ENCODE peak calls at places on chromosomes 2 and 18, in eight cellular contexts. M is psoas muscle, N is ovary, W is heart right ventricle, L is HL-60, A is tibial artery, O is fibroblast of lung, Z is BE2C. T is an unnamed sample. For H3K27me3, the result is how much of the 10 kb centered on the place peaks cover.

GRCh38 chr2:16908671-16909070 is 243.0 kb upstream of the CYRIA start:
- DNase-seq in A (no peak), M (no peak), N (no peak), L (no peak), O (peak), Z (no peak), W (no peak), T (no peak)

GRCh38 chr2:215548714-215549113 is 112.8 kb upstream of the FN1 start:
- DNase-seq in O (peak), L (no peak), Z (no peak), A (no peak), M (no peak), W (no peak), N (no peak), T (no peak)

GRCh38 chr18:79488311-79489047 is 92.7 kb downstream of the NFATC1 start:
- DNase-seq in W (no peak), M (peak), O (no peak), Z (no peak), N (peak), A (peak), L (no peak), T (no peak)

GRCh38 chr2:148751907-148752306 is 107.4 kb downstream of the EPC2 start:
- DNase-seq in Z (no peak), O (no peak), L (no peak), W (no peak), M (no peak), A (no peak), N (no peak), T (no peak)

GRCh38 chr2:240579071-240579762 is 7.3 kb upstream of the CAPN10 start:
- DNase-seq in M (no peak), L (no peak), A (no peak), N (no peak), O (no peak), W (no peak), Z (no peak), T (no peak)

GRCh38 chr2:189178726-189179606 is 595 bp downstream of the COL5A2 start:
- DNase-seq in N (no peak), Z (no peak), W (peak), M (peak), O (peak), L (no peak), A (no peak), T (no peak)

GRCh38 chr2:157307021-157307420 is 18.6 kb downstream of the ERMN start:
- DNase-seq in L (no peak), M (no peak), Z (no peak), W (no peak), A (no peak), O (no peak), N (no peak), T (no peak)

GRCh38 chr2:47003641-47004427 is 88.2 kb upstream of the MCFD2 start:
- DNase-seq in L (no peak), W (no peak), O (no peak), N (no peak), M (no peak), Z (no peak), A (peak), T (peak)

GRCh38 chr2:218262631-218263586 is 2.1 kb downstream of the GPBAR1 start:
- DNase-seq in A (peak), M (peak), O (no peak), Z (peak), L (no peak), W (no peak), N (peak), T (no peak)

GRCh38 chr18:21071071-21071470 is 40.5 kb downstream of the ROCK1 start:
- DNase-seq in W (no peak), O (no peak), N (no peak), A (no peak), M (no peak), Z (no peak), L (no peak), T (no peak)

GRCh38 chr18:52236134-52236533 is 103.9 kb upstream of the DCC start:
- DNase-seq in N (no peak), W (no peak), O (no peak), L (no peak), M (no peak), A (no peak), Z (no peak), T (no peak)

GRCh38 chr2:204842731-204843490 is 297.6 kb downstream of the PARD3B start:
- DNase-seq in N (peak), L (no peak), W (peak), M (peak), A (no peak), O (peak), Z (no peak), T (no peak)

GRCh38 chr2:12318427-12319057 is 398.2 kb upstream of the TRIB2 start:
- DNase-seq in O (no peak), N (no peak), W (no peak), A (no peak), M (no peak), L (no peak), Z (no peak), T (no peak)

GRCh38 chr2:69013123-69013836 is at the start of gene ANTXR1:
- DNase-seq in L (no peak), A (peak), Z (peak), M (peak), O (peak), N (peak), W (peak), T (peak)

GRCh38 chr2:97745474-97746172 is 32.2 kb downstream of the ZAP70 start:
- DNase-seq in N (no peak), W (no peak), Z (no peak), O (no peak), A (no peak), L (no peak), M (no peak), T (no peak)

GRCh38 chr2:16112972-16113560 is 172.7 kb downstream of the MYCN start:
- DNase-seq in W (no peak), M (no peak), O (no peak), N (no peak), Z (peak), L (no peak), A (no peak), T (no peak)

GRCh38 chr2:237900891-237901831 is 41.7 kb downstream of the RAMP1 start:
- DNase-seq in N (peak), M (no peak), A (peak), W (no peak), Z (peak), O (no peak), L (no peak), T (no peak)

GRCh38 chr2:108194409-108195132 is 45.2 kb upstream of the SULT1C3 start:
- DNase-seq in W (no peak), A (no peak), Z (no peak), N (no peak), O (peak), L (no peak), M (no peak), T (no peak)

GRCh38 chr18:41532344-41533086 is 422.5 kb upstream of the PIK3C3 start:
- DNase-seq in A (no peak), Z (no peak), O (peak), M (no peak), L (no peak), N (no peak), W (no peak), T (peak)

GRCh38 chr2:1491751-1492150 is 78.5 kb downstream of the TPO start:
- DNase-seq in N (no peak), A (peak), M (no peak), Z (no peak), O (no peak), L (no peak), W (no peak), T (no peak)

GRCh38 chr2:101012706-101013181 is 10.7 kb downstream of the RPL31 start:
- DNase-seq in Z (peak), O (peak), N (no peak), W (peak), A (no peak), L (no peak), M (no peak), T (no peak)

GRCh38 chr2:172094319-172095145 is 8.2 kb downstream of the DLX2 start:
- DNase-seq in Z (no peak), W (no peak), A (no peak), M (no peak), O (no peak), N (peak), L (no peak), T (no peak)

GRCh38 chr2:20072436-20073158 is 21.2 kb upstream of the LAPTM4A start:
- DNase-seq in L (no peak), A (no peak), Z (no peak), W (no peak), N (no peak), O (peak), M (no peak), T (no peak)

GRCh38 chr18:79866889-79867574 is 69.3 kb downstream of the KCNG2 start:
- DNase-seq in W (no peak), N (no peak), O (no peak), Z (no peak), M (no peak), L (no peak), A (no peak), T (no peak)

GRCh38 chr2:235543126-235543750 is 49.4 kb downstream of the AGAP1 start:
- DNase-seq in Z (no peak), L (no peak), O (no peak), A (no peak), W (no peak), M (no peak), N (peak), T (no peak)

GRCh38 chr18:79853303-79853992 is 55.7 kb downstream of the KCNG2 start:
- DNase-seq in W (no peak), L (no peak), N (no peak), A (peak), O (no peak), Z (no peak), M (no peak), T (peak)

GRCh38 chr18:57869228-57869627 is 66.1 kb upstream of the ATP8B1 start:
- DNase-seq in A (no peak), L (no peak), Z (no peak), N (no peak), M (no peak), W (no peak), O (peak), T (no peak)

GRCh38 chr2:146576301-146576700 is 1268.5 kb upstream of the ACVR2A start:
- DNase-seq in Z (peak), N (no peak), L (no peak), W (no peak), M (no peak), A (no peak), O (peak), T (no peak)

GRCh38 chr2:216653093-216653799 is 20.0 kb downstream of the IGFBP2 start:
- DNase-seq in N (no peak), W (no peak), O (no peak), Z (no peak), L (no peak), M (no peak), A (no peak), T (no peak)

GRCh38 chr2:225022188-225022587 is 20.1 kb downstream of the DOCK10 start:
- DNase-seq in M (no peak), O (no peak), A (no peak), Z (no peak), W (no peak), L (no peak), N (no peak), T (no peak)

GRCh38 chr2:69026026-69026425 is 13.0 kb downstream of the ANTXR1 start:
- DNase-seq in W (peak), M (no peak), A (no peak), N (no peak), L (peak), Z (peak), O (peak), T (peak)

GRCh38 chr18:13973061-13973460 is 57.7 kb upstream of the MC2R start:
- DNase-seq in Z (no peak), A (no peak), O (no peak), M (no peak), L (no peak), N (no peak), W (no peak), T (no peak)

GRCh38 chr2:149058936-149059335 is 20.4 kb downstream of the LYPD6B start:
- DNase-seq in Z (no peak), O (no peak), A (no peak), L (no peak), N (no peak), M (no peak), W (no peak), T (no peak)

GRCh38 chr2:74079522-74080341 is 68.0 kb downstream of the BOLA3 start:
- DNase-seq in A (no peak), W (no peak), N (no peak), L (peak), Z (no peak), M (no peak), O (no peak), T (no peak)

GRCh38 chr18:56891116-56891515 is 240.0 kb downstream of the WDR7 start:
- DNase-seq in L (no peak), Z (no peak), O (no peak), M (no peak), A (no peak), W (no peak), N (no peak), T (no peak)

GRCh38 chr2:48566582-48566981 is 36.6 kb downstream of the STON1 start:
- DNase-seq in M (no peak), N (no peak), A (no peak), L (no peak), Z (no peak), W (no peak), O (peak), T (no peak)

GRCh38 chr18:7174359-7175107 is 56.4 kb upstream of the LRRC30 start:
- DNase-seq in M (no peak), N (no peak), L (no peak), Z (no peak), O (no peak), W (no peak), A (no peak), T (peak)

GRCh38 chr2:137708311-137708710 is 256.0 kb upstream of the HNMT start:
- DNase-seq in O (no peak), Z (no peak), W (no peak), A (no peak), M (no peak), N (no peak), L (no peak), T (no peak)

DNA sequence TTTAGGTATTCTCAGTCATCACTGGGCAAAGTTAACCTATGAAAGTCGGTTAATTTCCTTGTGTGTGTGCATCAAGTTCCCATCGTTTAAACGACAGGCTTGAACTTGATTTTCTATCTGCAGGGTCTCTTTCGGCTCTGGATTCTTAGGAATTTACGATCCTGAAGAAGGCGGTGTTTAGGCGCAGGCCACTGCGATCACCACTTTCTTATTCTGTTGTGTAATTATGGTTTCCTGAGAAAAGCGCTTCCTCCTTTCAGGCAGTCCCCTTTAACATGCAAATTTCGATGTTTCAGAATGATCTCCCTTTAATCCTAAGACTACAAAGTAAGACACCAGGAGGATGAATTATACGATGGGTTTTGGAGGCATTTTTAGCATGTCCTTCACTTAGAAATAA is 27.9 kb upstream of the MBP start:
- DNase-seq in Z (no peak), N (no peak), L (peak), W (no peak), O (no peak), A (no peak), M (no peak), T (no peak)
- H3K27me3 ChIP-seq in Z (under half), N (under half), L (under half), W (under half), O (under half), A (under half), M (under half), T (under half)

GRCh38 chr2:71995067-71995665 is 152.5 kb downstream of the CYP26B1 start:
- DNase-seq in Z (no peak), W (no peak), O (peak), L (no peak), A (no peak), M (no peak), N (no peak), T (no peak)
- TF ChIP-seq CTCF in Z (peak), W (peak), O (peak), L (no peak), A (peak), M (peak), N (no peak), T (peak)

GRCh38 chr2:212037062-212037461 is 501.5 kb downstream of the ERBB4 start:
- DNase-seq in N (no peak), L (no peak), W (no peak), A (no peak), O (no peak), Z (no peak), M (no peak), T (no peak)
- H3K27me3 ChIP-seq in N (under half), L (under half), W (under half), A (under half), O (under half), Z (under half), M (under half), T (under half)

GRCh38 chr2:232658217-232658785 is 24.9 kb downstream of the EFHD1 start:
- DNase-seq in Z (no peak), M (no peak), A (no peak), N (no peak), W (no peak), O (peak), L (peak), T (no peak)
- TF ChIP-seq CTCF in Z (no peak), M (peak), A (no peak), N (no peak), W (peak), O (no peak), L (peak), T (no peak)

GRCh38 chr2:232526296-232527055 is 516 bp downstream of the CHRND start:
- DNase-seq in O (no peak), W (no peak), L (no peak), M (peak), A (no peak), Z (no peak), N (no peak), T (no peak)
- H3K27me3 ChIP-seq in O (under half), W (under half), L (under half), M (under half), A (half or more), Z (under half), N (under half), T (under half)